ENCODE peak calls at places on chromosomes 6 and 20, in eight cellular contexts. One of them, this sample, is unnamed.

GRCh38 chr6:85077098-85077497 is 312.7 kb upstream of the TBX18 start:
- DNase-seq in GM12865: no peak
- DNase-seq in right lobe of liver: no peak
- DNase-seq in IMR-90: no peak
- DNase-seq in upper lobe of left lung: no peak
- DNase-seq in astrocyte: no peak
- DNase-seq in epithelial cell of esophagus: no peak
- DNase-seq in coronary artery: no peak
- DNase-seq in this sample: no peak

GRCh38 chr6:158654960-158655485 is 5.2 kb downstream of the SYTL3 start:
- DNase-seq in right lobe of liver: peak
- DNase-seq in coronary artery: no peak
- DNase-seq in epithelial cell of esophagus: no peak
- DNase-seq in IMR-90: peak
- DNase-seq in GM12865: no peak
- DNase-seq in astrocyte: peak
- DNase-seq in upper lobe of left lung: peak
- DNase-seq in this sample: peak

GRCh38 chr6:111524735-111525134 is 41.7 kb upstream of the REV3L start:
- DNase-seq in coronary artery: no peak
- DNase-seq in GM12865: no peak
- DNase-seq in upper lobe of left lung: no peak
- DNase-seq in epithelial cell of esophagus: no peak
- DNase-seq in IMR-90: no peak
- DNase-seq in right lobe of liver: no peak
- DNase-seq in astrocyte: no peak
- DNase-seq in this sample: no peak

GRCh38 chr6:110415297-110415916 is at the start of gene DDO:
- DNase-seq in GM12865: peak
- DNase-seq in upper lobe of left lung: peak
- DNase-seq in IMR-90: peak
- DNase-seq in astrocyte: peak
- DNase-seq in right lobe of liver: peak
- DNase-seq in coronary artery: peak
- DNase-seq in epithelial cell of esophagus: no peak
- DNase-seq in this sample: peak

GRCh38 chr6:149895702-149896310 is 2.1 kb downstream of the RAET1E start:
- DNase-seq in astrocyte: peak
- DNase-seq in coronary artery: no peak
- DNase-seq in IMR-90: peak
- DNase-seq in GM12865: peak
- DNase-seq in upper lobe of left lung: peak
- DNase-seq in epithelial cell of esophagus: peak
- DNase-seq in right lobe of liver: no peak
- DNase-seq in this sample: peak

GRCh38 chr6:44084231-44085014 is 42.8 kb downstream of the MRPL14 start:
- DNase-seq in epithelial cell of esophagus: peak
- DNase-seq in right lobe of liver: no peak
- DNase-seq in GM12865: no peak
- DNase-seq in coronary artery: no peak
- DNase-seq in upper lobe of left lung: no peak
- DNase-seq in astrocyte: no peak
- DNase-seq in IMR-90: peak
- DNase-seq in this sample: no peak

GRCh38 chr20:63829943-63830820 is 882 bp downstream of the ZBTB46 start:
- DNase-seq in astrocyte: no peak
- DNase-seq in coronary artery: no peak
- DNase-seq in GM12865: no peak
- DNase-seq in epithelial cell of esophagus: peak
- DNase-seq in right lobe of liver: no peak
- DNase-seq in upper lobe of left lung: no peak
- DNase-seq in IMR-90: peak
- DNase-seq in this sample: no peak

GRCh38 chr20:56322661-56323060 is 36.1 kb upstream of the FAM210B start:
- DNase-seq in upper lobe of left lung: no peak
- DNase-seq in GM12865: no peak
- DNase-seq in epithelial cell of esophagus: no peak
- DNase-seq in astrocyte: no peak
- DNase-seq in right lobe of liver: no peak
- DNase-seq in IMR-90: no peak
- DNase-seq in coronary artery: no peak
- DNase-seq in this sample: no peak

GRCh38 chr6:5155901-5156300 is 70.8 kb downstream of the PPP1R3G start:
- DNase-seq in IMR-90: no peak
- DNase-seq in coronary artery: no peak
- DNase-seq in upper lobe of left lung: no peak
- DNase-seq in right lobe of liver: no peak
- DNase-seq in GM12865: no peak
- DNase-seq in astrocyte: no peak
- DNase-seq in epithelial cell of esophagus: no peak
- DNase-seq in this sample: no peak

GRCh38 chr20:38799248-38799647 is 6.2 kb upstream of the PPP1R16B start:
- DNase-seq in astrocyte: no peak
- DNase-seq in epithelial cell of esophagus: no peak
- DNase-seq in coronary artery: no peak
- DNase-seq in GM12865: no peak
- DNase-seq in IMR-90: no peak
- DNase-seq in right lobe of liver: no peak
- DNase-seq in upper lobe of left lung: no peak
- DNase-seq in this sample: no peak

GRCh38 chr6:105136433-105137350 is 43.1 kb downstream of the POPDC3 start:
- DNase-seq in epithelial cell of esophagus: peak
- DNase-seq in coronary artery: peak
- DNase-seq in GM12865: peak
- DNase-seq in IMR-90: peak
- DNase-seq in right lobe of liver: peak
- DNase-seq in astrocyte: peak
- DNase-seq in upper lobe of left lung: peak
- DNase-seq in this sample: peak

GRCh38 chr20:56187791-56188190 is 60.7 kb upstream of the MC3R start:
- DNase-seq in upper lobe of left lung: no peak
- DNase-seq in astrocyte: no peak
- DNase-seq in IMR-90: no peak
- DNase-seq in GM12865: no peak
- DNase-seq in epithelial cell of esophagus: peak
- DNase-seq in right lobe of liver: no peak
- DNase-seq in coronary artery: no peak
- DNase-seq in this sample: peak

GRCh38 chr6:154754152-154754551 is 20.9 kb downstream of the SCAF8 start:
- DNase-seq in astrocyte: peak
- DNase-seq in right lobe of liver: no peak
- DNase-seq in upper lobe of left lung: no peak
- DNase-seq in epithelial cell of esophagus: peak
- DNase-seq in coronary artery: no peak
- DNase-seq in GM12865: no peak
- DNase-seq in IMR-90: peak
- DNase-seq in this sample: peak

GRCh38 chr20:52490715-52491430 is 299.3 kb upstream of the ZFP64 start:
- DNase-seq in GM12865: no peak
- DNase-seq in astrocyte: peak
- DNase-seq in upper lobe of left lung: no peak
- DNase-seq in IMR-90: peak
- DNase-seq in epithelial cell of esophagus: peak
- DNase-seq in right lobe of liver: no peak
- DNase-seq in coronary artery: no peak
- DNase-seq in this sample: peak

GRCh38 chr20:59835448-59836395 is 97.7 kb downstream of the SYCP2 start:
- DNase-seq in epithelial cell of esophagus: peak
- DNase-seq in IMR-90: peak
- DNase-seq in upper lobe of left lung: peak
- DNase-seq in astrocyte: peak
- DNase-seq in coronary artery: no peak
- DNase-seq in GM12865: peak
- DNase-seq in right lobe of liver: no peak
- DNase-seq in this sample: peak

GRCh38 chr20:34222208-34222607 is 19.0 kb upstream of the ASIP start:
- DNase-seq in upper lobe of left lung: peak
- DNase-seq in GM12865: peak
- DNase-seq in astrocyte: peak
- DNase-seq in epithelial cell of esophagus: peak
- DNase-seq in IMR-90: peak
- DNase-seq in right lobe of liver: no peak
- DNase-seq in coronary artery: no peak
- DNase-seq in this sample: peak

GRCh38 chr20:44598413-44599290 is 16.3 kb downstream of the PKIG start:
- DNase-seq in astrocyte: no peak
- DNase-seq in epithelial cell of esophagus: no peak
- DNase-seq in upper lobe of left lung: peak
- DNase-seq in coronary artery: no peak
- DNase-seq in IMR-90: no peak
- DNase-seq in right lobe of liver: no peak
- DNase-seq in GM12865: peak
- DNase-seq in this sample: peak

GRCh38 chr6:167697316-167697715 is 129.4 kb upstream of the AFDN start:
- DNase-seq in GM12865: no peak
- DNase-seq in astrocyte: no peak
- DNase-seq in right lobe of liver: no peak
- DNase-seq in epithelial cell of esophagus: peak
- DNase-seq in coronary artery: no peak
- DNase-seq in upper lobe of left lung: no peak
- DNase-seq in IMR-90: no peak
- DNase-seq in this sample: peak

GRCh38 chr6:137341721-137342195 is 122.6 kb upstream of the IFNGR1 start:
- DNase-seq in right lobe of liver: peak
- DNase-seq in epithelial cell of esophagus: peak
- DNase-seq in IMR-90: no peak
- DNase-seq in coronary artery: no peak
- DNase-seq in upper lobe of left lung: peak
- DNase-seq in GM12865: peak
- DNase-seq in astrocyte: no peak
- DNase-seq in this sample: no peak

GRCh38 chr6:137334094-137334493 is 114.9 kb upstream of the IFNGR1 start:
- DNase-seq in coronary artery: no peak
- DNase-seq in GM12865: no peak
- DNase-seq in upper lobe of left lung: no peak
- DNase-seq in right lobe of liver: no peak
- DNase-seq in astrocyte: no peak
- DNase-seq in epithelial cell of esophagus: no peak
- DNase-seq in IMR-90: no peak
- DNase-seq in this sample: no peak

GRCh38 chr6:137334884-137335283 is 115.7 kb upstream of the IFNGR1 start:
- DNase-seq in coronary artery: no peak
- DNase-seq in upper lobe of left lung: no peak
- DNase-seq in GM12865: no peak
- DNase-seq in astrocyte: no peak
- DNase-seq in epithelial cell of esophagus: no peak
- DNase-seq in right lobe of liver: no peak
- DNase-seq in IMR-90: no peak
- DNase-seq in this sample: no peak

GRCh38 chr6:137342607-137343186 is 123.5 kb upstream of the IFNGR1 start:
- DNase-seq in upper lobe of left lung: no peak
- DNase-seq in IMR-90: no peak
- DNase-seq in right lobe of liver: no peak
- DNase-seq in epithelial cell of esophagus: no peak
- DNase-seq in coronary artery: no peak
- DNase-seq in astrocyte: no peak
- DNase-seq in GM12865: no peak
- DNase-seq in this sample: peak

DNA sequence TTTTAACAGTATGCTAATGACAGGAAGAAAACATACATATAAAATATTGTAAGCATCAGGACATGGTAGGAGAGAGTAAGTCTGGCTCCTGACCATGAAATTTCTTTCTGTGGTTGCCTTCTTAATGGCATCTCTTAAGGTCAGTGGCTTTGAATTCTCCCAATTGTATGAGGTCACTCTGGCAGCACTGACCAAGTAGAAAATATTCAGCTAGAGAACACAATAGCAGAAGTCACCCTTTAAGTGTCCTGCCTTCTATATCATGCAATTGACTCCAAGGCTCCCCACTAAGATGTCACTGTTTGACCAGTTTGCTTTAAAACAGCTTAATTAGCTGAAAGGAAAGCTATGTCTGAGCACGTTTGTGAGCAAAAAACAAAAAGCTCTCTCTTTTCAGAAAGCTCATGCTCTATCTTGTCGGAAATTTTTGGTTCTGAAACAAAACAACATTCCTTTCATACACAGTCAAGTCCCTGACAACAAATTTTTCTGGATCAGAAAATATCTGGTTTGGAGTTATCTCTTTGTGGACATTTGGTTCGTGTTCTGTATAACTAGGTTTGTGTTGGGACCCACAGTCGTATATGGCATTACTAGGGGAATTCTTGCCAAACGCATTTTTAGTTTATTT is 120.9 kb upstream of the IFNGR1 start:
- DNase-seq in epithelial cell of esophagus: peak
- DNase-seq in IMR-90: no peak
- DNase-seq in coronary artery: no peak
- DNase-seq in astrocyte: peak
- DNase-seq in GM12865: no peak
- DNase-seq in upper lobe of left lung: no peak
- DNase-seq in right lobe of liver: no peak
- DNase-seq in this sample: no peak
- TF ChIP-seq CTCF in epithelial cell of esophagus: no peak
- TF ChIP-seq CTCF in IMR-90: no peak
- TF ChIP-seq CTCF in coronary artery: no peak
- TF ChIP-seq CTCF in astrocyte: no peak
- TF ChIP-seq CTCF in GM12865: no peak
- TF ChIP-seq CTCF in upper lobe of left lung: no peak
- TF ChIP-seq CTCF in right lobe of liver: no peak
- TF ChIP-seq CTCF in this sample: no peak

GRCh38 chr6:98044791-98045190 is 761.8 kb upstream of the MMS22L start:
- DNase-seq in upper lobe of left lung: no peak
- DNase-seq in epithelial cell of esophagus: no peak
- DNase-seq in IMR-90: no peak
- DNase-seq in astrocyte: no peak
- DNase-seq in GM12865: no peak
- DNase-seq in right lobe of liver: no peak
- DNase-seq in coronary artery: no peak
- DNase-seq in this sample: no peak
- H3K4me3 ChIP-seq in upper lobe of left lung: no peak
- H3K4me3 ChIP-seq in epithelial cell of esophagus: no peak
- H3K4me3 ChIP-seq in IMR-90: no peak
- H3K4me3 ChIP-seq in astrocyte: no peak
- H3K4me3 ChIP-seq in GM12865: no peak
- H3K4me3 ChIP-seq in right lobe of liver: no peak
- H3K4me3 ChIP-seq in coronary artery: no peak
- H3K4me3 ChIP-seq in this sample: no peak

DNA sequence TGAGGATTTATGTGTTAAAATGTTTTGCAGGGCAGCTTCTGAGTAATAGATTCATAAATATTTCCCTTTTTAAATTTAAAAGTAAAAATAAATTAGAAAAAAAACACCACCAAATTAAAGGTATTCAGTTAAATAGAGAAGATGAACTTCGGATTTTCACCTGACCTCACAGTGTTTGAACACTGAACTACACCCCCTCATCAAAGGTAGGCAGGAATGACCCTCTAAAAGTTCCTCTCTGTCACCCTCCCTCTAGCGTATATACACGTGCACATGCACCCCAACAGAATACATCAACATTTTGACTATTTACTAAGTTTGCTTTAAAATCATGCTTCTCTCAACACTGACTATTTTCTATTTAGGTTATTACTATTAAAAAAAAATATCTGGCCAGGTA is 528.3 kb downstream of the QKI start:
- DNase-seq in right lobe of liver: no peak
- DNase-seq in coronary artery: no peak
- DNase-seq in GM12865: no peak
- DNase-seq in epithelial cell of esophagus: no peak
- DNase-seq in upper lobe of left lung: no peak
- DNase-seq in astrocyte: no peak
- DNase-seq in IMR-90: no peak
- DNase-seq in this sample: no peak
- TF ChIP-seq CTCF in right lobe of liver: no peak
- TF ChIP-seq CTCF in coronary artery: no peak
- TF ChIP-seq CTCF in GM12865: no peak
- TF ChIP-seq CTCF in epithelial cell of esophagus: no peak
- TF ChIP-seq CTCF in upper lobe of left lung: no peak
- TF ChIP-seq CTCF in astrocyte: no peak
- TF ChIP-seq CTCF in IMR-90: no peak
- TF ChIP-seq CTCF in this sample: no peak

GRCh38 chr6:2846873-2847224 is 5.2 kb upstream of the SERPINB1 start:
- DNase-seq in IMR-90: no peak
- DNase-seq in upper lobe of left lung: no peak
- DNase-seq in coronary artery: no peak
- DNase-seq in right lobe of liver: no peak
- DNase-seq in epithelial cell of esophagus: no peak
- DNase-seq in astrocyte: no peak
- DNase-seq in GM12865: no peak
- DNase-seq in this sample: no peak
- H3K4me3 ChIP-seq in IMR-90: peak
- H3K4me3 ChIP-seq in upper lobe of left lung: peak
- H3K4me3 ChIP-seq in coronary artery: peak
- H3K4me3 ChIP-seq in right lobe of liver: no peak
- H3K4me3 ChIP-seq in epithelial cell of esophagus: no peak
- H3K4me3 ChIP-seq in astrocyte: peak
- H3K4me3 ChIP-seq in GM12865: no peak
- H3K4me3 ChIP-seq in this sample: no peak